ENCODE peak calls at places on chromosomes 16 and 17, in seven cellular contexts. E is activated CD4-positive, CD25-positive, alpha-beta regulatory T cell; K is Peyer's patch; U is central memory CD4-positive, alpha-beta T cell; Z is kidney tubule cell; W is stomach; T is stimulated activated CD8-positive, alpha-beta memory T cell treated with anti-CD3 and anti-CD28 coated beads, Interleukin-7, amount 100 ng/mL, for 1 hour. D is an unnamed sample.

GRCh38 chr17:43368740-43369506 is 29.9 kb upstream of the ARL4D start:
- DNase-seq in E (peak), K (peak), U (peak), Z (peak), W (peak), T (peak), D (peak)

GRCh38 chr16:19114359-19115147 is 789 bp downstream of the ITPRIPL2 start:
- DNase-seq in E (no peak), K (peak), U (no peak), Z (peak), W (peak), T (no peak), D (no peak)

GRCh38 chr16:8963010-8963824 is 489 bp downstream of the USP7 start:
- DNase-seq in E (no peak), K (no peak), U (peak), Z (no peak), W (no peak), T (no peak), D (no peak)

GRCh38 chr16:75380870-75381269 is 52.4 kb downstream of the CFDP1 start:
- DNase-seq in E (no peak), K (no peak), U (no peak), Z (no peak), W (no peak), T (no peak), D (no peak)

GRCh38 chr17:33674685-33675084 is 381.6 kb upstream of the ASIC2 start:
- DNase-seq in E (no peak), K (peak), U (peak), Z (peak), W (peak), T (no peak), D (no peak)

GRCh38 chr16:1770328-1771071 is 843 bp downstream of the NME3 start:
- DNase-seq in E (peak), K (peak), U (peak), Z (peak), W (peak), T (no peak), D (no peak)

GRCh38 chr17:57424777-57425188 is 168.5 kb downstream of the MSI2 start:
- DNase-seq in E (no peak), K (peak), U (no peak), Z (peak), W (no peak), T (no peak), D (no peak)

GRCh38 chr17:39626671-39627169 is at the start of gene PPP1R1B:
- DNase-seq in E (no peak), K (peak), U (no peak), Z (no peak), W (no peak), T (no peak), D (no peak)

GRCh38 chr17:17971431-17972125 is 622 bp downstream of the TOM1L2 start:
- DNase-seq in E (peak), K (no peak), U (no peak), Z (no peak), W (peak), T (no peak), D (no peak)

GRCh38 chr17:45438931-45439610 is 6.4 kb upstream of the ARHGAP27 start:
- DNase-seq in E (no peak), K (no peak), U (no peak), Z (peak), W (no peak), T (no peak), D (no peak)

GRCh38 chr16:58020628-58021521 is 4.7 kb upstream of the MMP15 start:
- DNase-seq in E (peak), K (peak), U (peak), Z (peak), W (peak), T (no peak), D (peak)

GRCh38 chr17:76893623-76894358 is 25.6 kb downstream of the MGAT5B start:
- DNase-seq in E (no peak), K (no peak), U (no peak), Z (no peak), W (no peak), T (no peak), D (no peak)

GRCh38 chr16:30656974-30657865 is 1.0 kb upstream of the FBRS start:
- DNase-seq in E (no peak), K (no peak), U (no peak), Z (peak), W (no peak), T (no peak), D (no peak)

GRCh38 chr16:47460301-47460754 is 535 bp downstream of the ITFG1 start:
- DNase-seq in E (no peak), K (no peak), U (peak), Z (peak), W (no peak), T (no peak), D (no peak)

GRCh38 chr17:59378621-59379194 is 47.3 kb downstream of the YPEL2 start:
- DNase-seq in E (no peak), K (no peak), U (no peak), Z (peak), W (no peak), T (no peak), D (no peak)

GRCh38 chr17:68498479-68499326 is 13.5 kb upstream of the PRKAR1A start:
- DNase-seq in E (no peak), K (no peak), U (no peak), Z (no peak), W (peak), T (no peak), D (no peak)

GRCh38 chr16:51159296-51159695 is 8.2 kb upstream of the SALL1 start:
- DNase-seq in E (no peak), K (no peak), U (no peak), Z (no peak), W (no peak), T (no peak), D (no peak)

GRCh38 chr17:2055494-2056220 is 754 bp downstream of the HIC1 start:
- DNase-seq in E (peak), K (peak), U (no peak), Z (no peak), W (no peak), T (no peak), D (no peak)

GRCh38 chr16:31870809-31871208 is 2.8 kb upstream of the ZNF267 start:
- DNase-seq in E (no peak), K (no peak), U (no peak), Z (no peak), W (no peak), T (no peak), D (no peak)

GRCh38 chr16:31489616-31490584 is 7.0 kb downstream of the SLC5A2 start:
- DNase-seq in E (no peak), K (no peak), U (no peak), Z (no peak), W (no peak), T (no peak), D (no peak)

GRCh38 chr17:73936908-73937627 is 266.4 kb upstream of the RPL38 start:
- DNase-seq in E (no peak), K (no peak), U (no peak), Z (no peak), W (no peak), T (no peak), D (no peak)

GRCh38 chr17:70492368-70492767 is 323.0 kb downstream of the KCNJ2 start:
- DNase-seq in E (no peak), K (no peak), U (no peak), Z (no peak), W (no peak), T (no peak), D (no peak)

GRCh38 chr16:165539-166374 is at the start of gene HBM:
- DNase-seq in E (no peak), K (no peak), U (no peak), Z (no peak), W (no peak), T (no peak), D (no peak)

GRCh38 chr17:17888371-17888770 is 51.6 kb upstream of the SREBF1 start:
- DNase-seq in E (no peak), K (peak), U (no peak), Z (no peak), W (no peak), T (no peak), D (no peak)

GRCh38 chr17:67493811-67494210 is 116.7 kb downstream of the PITPNC1 start:
- DNase-seq in E (no peak), K (no peak), U (no peak), Z (no peak), W (no peak), T (no peak), D (no peak)

GRCh38 chr16:80666378-80667257 is 125.8 kb downstream of the DYNLRB2 start:
- DNase-seq in E (no peak), K (no peak), U (no peak), Z (no peak), W (no peak), T (no peak), D (no peak)

GRCh38 chr16:66457888-66458287 is 30.8 kb downstream of the BEAN1 start:
- DNase-seq in E (no peak), K (no peak), U (no peak), Z (peak), W (no peak), T (no peak), D (no peak)

GRCh38 chr17:27378482-27379200 is 77.6 kb upstream of the KSR1 start:
- DNase-seq in E (no peak), K (no peak), U (no peak), Z (peak), W (no peak), T (no peak), D (no peak)

GRCh38 chr16:79638386-79639106 is 38.0 kb upstream of the MAF start:
- DNase-seq in E (no peak), K (no peak), U (no peak), Z (no peak), W (no peak), T (no peak), D (no peak)

GRCh38 chr17:41689497-41690299 is 1.0 kb downstream of the EIF1 start:
- DNase-seq in E (peak), K (no peak), U (peak), Z (peak), W (no peak), T (no peak), D (no peak)

GRCh38 chr17:40352779-40353394 is 11.7 kb downstream of the GJD3 start:
- DNase-seq in E (no peak), K (peak), U (no peak), Z (no peak), W (no peak), T (no peak), D (no peak)

GRCh38 chr16:661184-661821 is 6.6 kb upstream of the RHOT2 start:
- DNase-seq in E (no peak), K (no peak), U (no peak), Z (no peak), W (no peak), T (no peak), D (no peak)

GRCh38 chr16:12187939-12188673 is 211.6 kb downstream of the SNX29 start:
- DNase-seq in E (no peak), K (no peak), U (no peak), Z (peak), W (no peak), T (no peak), D (no peak)

GRCh38 chr17:52209507-52209906 is 51.0 kb upstream of the CA10 start:
- DNase-seq in E (no peak), K (no peak), U (no peak), Z (peak), W (no peak), T (no peak), D (no peak)

GRCh38 chr17:45149037-45149668 is 878 bp downstream of the HEXIM1 start:
- DNase-seq in E (peak), K (peak), U (peak), Z (peak), W (peak), T (no peak), D (peak)

GRCh38 chr16:4404247-4404966 is 12.0 kb downstream of the CORO7 start:
- DNase-seq in E (no peak), K (peak), U (no peak), Z (peak), W (peak), T (no peak), D (peak)

GRCh38 chr16:53872248-53873221 is 168.6 kb downstream of the FTO start:
- DNase-seq in E (no peak), K (no peak), U (no peak), Z (peak), W (no peak), T (no peak), D (no peak)